ENCODE peak calls at places on chromosomes 3 and 15, in five cellular contexts. T is astrocyte of the spinal cord, Y is GM06990, G is lung, V is neural progenitor cell. Q is an unnamed sample.

GRCh38 chr3:56086355-56086754 is 381.9 kb downstream of the ERC2 start:
- DNase-seq in T (peak; percentile 38), Y (no peak), G (no peak), V (no peak), Q (no peak)

GRCh38 chr3:152707314-152707713 is 127.6 kb upstream of the P2RY1 start:
- DNase-seq in T (no peak), Y (peak; percentile 17), G (no peak), V (no peak), Q (no peak)

GRCh38 chr3:72938471-72939265 is 50.8 kb downstream of the GXYLT2 start:
- DNase-seq in T (peak; percentile 90), Y (peak; percentile 18), G (peak; percentile 74), V (peak; percentile 19), Q (no peak)

GRCh38 chr3:196023947-196024346 is 57.9 kb downstream of the TFRC start:
- DNase-seq in T (no peak), Y (no peak), G (no peak), V (no peak), Q (no peak)

GRCh38 chr3:39190281-39191025 is 1.9 kb downstream of the XIRP1 start:
- DNase-seq in T (no peak), Y (no peak), G (no peak), V (no peak), Q (no peak)

GRCh38 chr3:191362524-191363090 is 32.3 kb upstream of the UTS2B start:
- DNase-seq in T (no peak), Y (no peak), G (no peak), V (no peak), Q (no peak)

GRCh38 chr3:15551902-15552301 is 30.4 kb upstream of the COLQ start:
- DNase-seq in T (no peak), Y (no peak), G (no peak), V (no peak), Q (no peak)

GRCh38 chr3:129121792-129122696 is at the start of gene RAB43:
- DNase-seq in T (peak; percentile 81), Y (peak; percentile 87), G (peak; percentile 89), V (peak; percentile 99), Q (peak; percentile 86)

GRCh38 chr3:39086066-39086657 is 21.3 kb downstream of the GORASP1 start:
- DNase-seq in T (no peak), Y (no peak), G (no peak), V (no peak), Q (no peak)

GRCh38 chr3:63387568-63387967 is 109.5 kb downstream of the SYNPR start:
- DNase-seq in T (peak; percentile 59), Y (no peak), G (no peak), V (no peak), Q (no peak)

GRCh38 chr15:67914537-67915373 is 74.9 kb upstream of the RNU6-1 start:
- DNase-seq in T (peak; percentile 70), Y (no peak), G (peak; percentile 49), V (peak; percentile 71), Q (no peak)

GRCh38 chr3:194874783-194875182 is 189.1 kb downstream of the FAM43A start:
- DNase-seq in T (no peak), Y (no peak), G (no peak), V (no peak), Q (no peak)

GRCh38 chr3:22170370-22170769 is 419.4 kb upstream of the ZNF385D start:
- DNase-seq in T (no peak), Y (no peak), G (no peak), V (no peak), Q (no peak)

GRCh38 chr3:22176911-22177310 is 425.9 kb upstream of the ZNF385D start:
- DNase-seq in T (no peak), Y (no peak), G (no peak), V (no peak), Q (no peak)

GRCh38 chr3:22172964-22173363 is 422.0 kb upstream of the ZNF385D start:
- DNase-seq in T (no peak), Y (no peak), G (no peak), V (no peak), Q (no peak)

GRCh38 chr3:22175899-22176298 is 424.9 kb upstream of the ZNF385D start:
- DNase-seq in T (peak; percentile 9), Y (no peak), G (no peak), V (no peak), Q (no peak)
- TF ChIP-seq CTCF in T (peak; percentile 21), Y (no peak), G (no peak), V (peak; percentile 29), Q (no peak)

GRCh38 chr3:3015472-3016089 is 94.6 kb downstream of the IL5RA start:
- DNase-seq in T (peak; percentile 10), Y (peak; percentile 15), G (no peak), V (peak; percentile 63), Q (no peak)
- TF ChIP-seq CTCF in T (no peak), Y (peak; percentile 59), G (peak; percentile 30), V (peak; percentile 74), Q (no peak)

DNA sequence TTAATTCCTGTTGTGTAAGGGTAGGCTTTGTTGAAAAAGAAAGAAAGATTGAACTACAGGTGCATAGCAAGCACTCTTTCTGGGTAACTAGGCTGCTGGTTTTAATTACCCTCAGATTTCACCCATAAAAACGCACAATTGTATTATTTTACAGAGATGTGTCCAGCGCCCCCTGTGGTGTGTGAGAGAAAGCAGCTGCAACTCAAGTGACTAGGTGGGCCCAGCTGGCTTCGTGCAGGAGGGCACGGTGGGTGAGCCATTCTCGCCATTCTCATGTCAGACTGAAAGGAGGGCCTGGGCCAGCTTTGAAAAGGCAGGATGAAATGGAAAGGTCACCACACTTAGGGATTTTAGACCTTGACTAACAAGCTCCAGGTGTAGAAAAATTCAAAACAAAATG is 122.6 kb downstream of the LRIG1 start:
- DNase-seq in T (no peak), Y (no peak), G (no peak), V (peak; percentile 76), Q (no peak)
- TF ChIP-seq CTCF in T (peak; percentile 66), Y (peak; percentile 71), G (no peak), V (peak; percentile 74), Q (no peak)

GRCh38 chr3:12935861-12936830 is 94.8 kb upstream of the RPL32 start:
- DNase-seq in T (no peak), Y (no peak), G (no peak), V (no peak), Q (no peak)
- TF ChIP-seq CTCF in T (no peak), Y (no peak), G (no peak), V (no peak), Q (no peak)